ENCODE peak calls at places on chromosomes 11 and 22, in seven cellular contexts. P, N, I, U, A, R and D are unnamed samples.

GRCh38 chr11:114261791-114262190 is 34.4 kb upstream of the NNMT start:
- DNase-seq in I (no peak), A (no peak), U (no peak), R (no peak), P (no peak), N (no peak), D (no peak)

GRCh38 chr11:116851631-116852030 is 14.2 kb upstream of the APOA1 start:
- DNase-seq in I (no peak), A (peak; percentile 36), P (no peak), R (no peak), N (no peak), U (no peak), D (no peak)

GRCh38 chr11:133413726-133414125 is 118.6 kb downstream of the OPCML start:
- DNase-seq in I (no peak), P (no peak), N (no peak), R (no peak), U (no peak), A (no peak), D (no peak)

GRCh38 chr11:73085189-73085875 is 56.8 kb downstream of the FCHSD2 start:
- DNase-seq in R (no peak), A (peak; percentile 19), P (no peak), N (no peak), U (no peak), I (no peak), D (no peak)

GRCh38 chr11:133127746-133128145 is 404.6 kb downstream of the OPCML start:
- DNase-seq in A (no peak), U (no peak), I (no peak), N (no peak), R (no peak), P (no peak), D (no peak)

GRCh38 chr11:78196661-78197091 is 8.0 kb downstream of the USP35 start:
- DNase-seq in R (no peak), U (no peak), I (no peak), A (no peak), P (no peak), N (no peak), D (no peak)

GRCh38 chr11:130474637-130475400 is 26.4 kb downstream of the ADAMTS15 start:
- DNase-seq in I (no peak), N (no peak), P (no peak), R (no peak), A (no peak), U (no peak), D (no peak)

GRCh38 chr22:23068832-23069385 is 1.4 kb upstream of the GNAZ start:
- DNase-seq in I (no peak), U (no peak), P (no peak), R (no peak), A (no peak), N (no peak), D (peak; percentile 8)

GRCh38 chr11:117456027-117456720 is 128.5 kb downstream of the CEP164 start:
- DNase-seq in N (no peak), I (no peak), R (no peak), U (no peak), P (no peak), A (no peak), D (no peak)

GRCh38 chr11:2290351-2290841 is 11.3 kb downstream of the C11orf21 start:
- DNase-seq in U (no peak), A (no peak), R (no peak), I (no peak), P (peak; percentile 60), N (no peak), D (no peak)

GRCh38 chr11:9330387-9331384 is 16.3 kb upstream of the TMEM41B start:
- DNase-seq in I (no peak), N (no peak), U (peak; percentile 19), P (no peak), R (no peak), A (no peak), D (no peak)

GRCh38 chr11:69278091-69278867 is 15.7 kb upstream of the MYEOV start:
- DNase-seq in I (peak; percentile 20), U (peak; percentile 26), R (no peak), A (no peak), P (peak; percentile 26), N (peak; percentile 84), D (no peak)
- H3K27ac ChIP-seq in I (no peak overlapping the region), U (no peak overlapping the region), R (no peak overlapping the region), A (no peak overlapping the region), P (no peak overlapping the region), N (peak overlapping the region; percentile 42), D (no peak overlapping the region)

DNA sequence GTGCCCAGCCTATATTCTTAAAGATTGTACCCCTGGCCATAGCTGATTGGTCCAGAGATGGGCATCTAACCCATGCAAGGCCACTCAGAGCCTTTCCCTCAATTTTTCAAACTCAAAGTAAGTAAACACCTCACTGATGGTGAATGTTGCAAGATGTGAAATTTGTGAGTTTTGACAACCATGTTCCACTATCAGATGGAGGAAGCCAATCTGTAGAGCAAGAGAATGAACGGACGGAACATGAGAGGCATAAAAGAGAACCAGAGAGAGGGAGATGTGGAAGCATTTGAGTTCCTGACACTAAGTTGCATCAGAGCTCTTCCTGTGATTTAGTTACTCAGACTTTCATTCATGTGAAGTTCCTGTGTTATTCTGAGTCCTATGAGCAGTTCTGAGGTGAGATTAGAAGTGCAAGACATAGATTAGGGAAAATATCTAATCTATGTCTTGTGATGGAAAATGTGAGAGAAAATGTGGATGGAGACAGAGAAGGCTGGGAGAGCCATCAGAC is 73.3 kb downstream of the PRSS23 start:
- DNase-seq in N (no peak), R (no peak), A (peak; percentile 60), P (no peak), U (no peak), I (no peak), D (no peak)
- H3K27ac ChIP-seq in N (no peak overlapping the region), R (no peak overlapping the region), A (no peak overlapping the region), P (no peak overlapping the region), U (no peak overlapping the region), I (no peak overlapping the region), D (no peak overlapping the region)

GRCh38 chr11:121453589-121454299 is 977 bp upstream of the SORL1-AS1 start:
- DNase-seq in A (no peak), I (no peak), R (no peak), N (no peak), P (no peak), U (no peak), D (no peak)

GRCh38 chr11:121451982-121452608 is at the start of gene SORL1:
- DNase-seq in P (peak; percentile 86), R (peak; percentile 76), N (peak; percentile 93), A (peak; percentile 38), I (no peak), U (peak; percentile 58), D (peak; percentile 75)

GRCh38 chr11:121456816-121457431 is 4.2 kb upstream of the SORL1-AS1 start:
- DNase-seq in A (no peak), R (no peak), I (no peak), P (no peak), U (no peak), N (no peak), D (no peak)

GRCh38 chr11:121452609-121453150 is at the start of gene SORL1-AS1:
- DNase-seq in I (no peak), N (peak; percentile 50), R (no peak), A (no peak), P (no peak), U (peak; percentile 37), D (no peak)

DNA sequence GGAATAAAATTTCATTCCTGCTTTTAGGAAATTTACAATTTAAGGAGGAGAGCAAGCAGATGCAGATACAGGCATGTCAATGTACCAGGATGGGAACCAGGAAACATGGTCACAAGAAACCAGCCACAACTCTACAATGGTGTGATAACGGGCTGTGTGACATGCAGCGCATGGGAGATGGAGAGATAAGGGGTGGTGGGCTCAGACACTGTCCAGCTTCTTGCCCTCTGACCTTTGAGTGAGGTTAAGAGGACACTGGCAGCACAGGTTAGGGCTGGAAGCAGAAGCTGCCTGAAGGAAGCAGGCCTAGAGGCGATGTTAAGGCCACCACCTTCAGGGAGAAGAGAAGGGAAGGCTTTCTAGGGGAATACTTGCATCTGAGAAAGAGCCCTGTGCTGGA is 2.3 kb upstream of the SORL1-AS1 start:
- DNase-seq in R (no peak), P (no peak), A (no peak), N (no peak), I (no peak), U (no peak), D (no peak)
- H3K27ac ChIP-seq in R (no peak overlapping the region), P (no peak overlapping the region), A (no peak overlapping the region), N (no peak overlapping the region), I (no peak overlapping the region), U (no peak overlapping the region), D (peak overlapping the region; percentile 69)

GRCh38 chr11:34300571-34301295 is 57.1 kb downstream of the ABTB2 start:
- DNase-seq in U (no peak), N (no peak), A (peak; percentile 41), R (no peak), I (no peak), P (no peak), D (no peak)
- H3K27ac ChIP-seq in U (no peak overlapping the region), N (no peak overlapping the region), A (no peak overlapping the region), R (no peak overlapping the region), I (no peak overlapping the region), P (no peak overlapping the region), D (no peak overlapping the region)

GRCh38 chr22:32800158-32800557 is 1.3 kb upstream of the TIMP3 start:
- DNase-seq in A (no peak), I (no peak), U (no peak), N (no peak), R (no peak), P (no peak), D (no peak)
- H3K27ac ChIP-seq in A (no peak overlapping the region), I (no peak overlapping the region), U (no peak overlapping the region), N (peak overlapping the region; percentile 20), R (no peak overlapping the region), P (peak overlapping the region; percentile 92), D (no peak overlapping the region)

DNA sequence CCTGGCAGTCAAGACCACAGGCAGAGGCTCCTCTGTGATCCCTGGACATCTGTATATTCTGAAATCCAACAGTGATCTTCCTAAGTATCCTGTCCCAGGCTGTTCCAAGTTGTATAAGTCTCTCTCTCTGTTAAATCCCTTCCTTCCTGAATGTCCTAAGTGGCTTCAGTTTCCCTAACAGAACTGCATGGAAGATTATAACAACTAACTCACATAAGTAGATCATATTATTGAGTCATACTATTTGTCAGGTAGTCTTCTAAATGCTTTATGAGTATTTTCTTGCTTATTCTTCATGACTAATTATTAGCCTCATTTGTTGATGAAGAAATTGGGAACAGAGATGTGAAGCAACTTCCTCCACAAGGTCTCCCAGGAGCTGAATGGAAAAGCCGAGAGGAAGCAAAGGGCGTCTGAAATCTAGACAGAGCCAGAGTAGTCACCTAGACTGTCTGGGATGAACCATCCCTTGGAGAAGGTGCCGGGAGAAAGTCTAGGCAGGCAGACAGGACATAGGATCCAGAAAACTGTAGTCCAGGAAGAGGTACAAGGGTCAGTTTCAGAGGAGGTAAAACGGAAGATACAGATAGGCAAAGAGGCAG is 93.2 kb upstream of the FAT3 start:
- DNase-seq in A (peak; percentile 58), U (peak; percentile 24), I (no peak), N (no peak), P (no peak), R (no peak), D (no peak)
- H3K27ac ChIP-seq in A (no peak overlapping the region), U (no peak overlapping the region), I (no peak overlapping the region), N (no peak overlapping the region), P (no peak overlapping the region), R (no peak overlapping the region), D (no peak overlapping the region)

DNA sequence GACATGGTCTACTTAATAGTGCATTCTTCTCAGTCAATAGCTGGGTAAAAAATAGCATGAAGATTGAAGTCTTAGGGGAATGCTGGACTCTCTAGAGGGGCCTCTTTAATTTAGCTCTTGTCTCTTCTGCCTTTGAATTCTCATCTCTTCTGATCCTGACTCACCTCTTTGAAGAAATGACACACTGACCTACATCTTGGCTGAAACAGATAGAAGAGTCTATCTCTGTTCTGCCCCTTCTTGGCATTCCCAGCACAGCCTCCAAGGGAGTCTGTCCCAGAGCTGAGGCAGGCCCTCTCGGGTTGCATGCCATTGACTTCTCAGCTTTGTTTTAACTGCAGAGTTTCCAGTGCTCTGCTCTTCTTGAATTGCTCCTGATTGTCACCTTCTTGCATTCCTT is 55.7 kb downstream of the PTPRJ start:
- DNase-seq in P (no peak), R (no peak), N (no peak), A (no peak), I (no peak), U (no peak), D (no peak)
- H3K27ac ChIP-seq in P (no peak overlapping the region), R (no peak overlapping the region), N (no peak overlapping the region), A (no peak overlapping the region), I (no peak overlapping the region), U (no peak overlapping the region), D (peak overlapping the region; percentile 88)